ENCODE peak calls at places on chromosomes 16 and 17, in four cellular contexts. V is prostate gland, Z is neural progenitor cell, R is endodermal cell. E is an unnamed sample.

GRCh38 chr17:14381606-14382005 is 80.7 kb downstream of the HS3ST3B1 start:
- DNase-seq in R (no peak), V (no peak), Z (no peak), E (no peak)

GRCh38 chr17:18315498-18316360 is 636 bp downstream of the SMCR8 start:
- DNase-seq in R (no peak), Z (no peak), V (no peak), E (no peak)

GRCh38 chr16:81889896-81890634 is 111.0 kb downstream of the PLCG2 start:
- DNase-seq in V (peak), Z (peak), R (peak), E (peak)

GRCh38 chr17:7046127-7046724 is 2.3 kb upstream of the SLC16A11 start:
- DNase-seq in R (peak), V (peak), Z (peak), E (no peak)

GRCh38 chr17:74055508-74056160 is 147.8 kb upstream of the RPL38 start:
- DNase-seq in Z (peak), R (peak), V (no peak), E (no peak)

GRCh38 chr17:36544049-36544319 is 735 bp upstream of the GGNBP2 start:
- DNase-seq in V (peak), R (peak), Z (peak), E (peak)

GRCh38 chr17:7211512-7212277 is 7.9 kb downstream of the DLG4 start:
- DNase-seq in V (no peak), Z (peak), R (peak), E (no peak)

GRCh38 chr17:64281962-64282752 is 19.1 kb upstream of the TEX2 start:
- DNase-seq in V (peak), R (peak), Z (peak), E (peak)

GRCh38 chr17:12133183-12133582 is 112.5 kb downstream of the MAP2K4 start:
- DNase-seq in R (no peak), Z (no peak), V (no peak), E (no peak)

GRCh38 chr16:87581867-87582220 is 20.5 kb upstream of the JPH3 start:
- DNase-seq in R (no peak), Z (no peak), V (peak), E (peak)

GRCh38 chr17:40548491-40548981 is 16.7 kb downstream of the CCR7 start:
- DNase-seq in V (no peak), Z (no peak), R (peak), E (no peak)
- H3K27ac ChIP-seq in V (peak), Z (no peak), R (no peak), E (no peak)

DNA sequence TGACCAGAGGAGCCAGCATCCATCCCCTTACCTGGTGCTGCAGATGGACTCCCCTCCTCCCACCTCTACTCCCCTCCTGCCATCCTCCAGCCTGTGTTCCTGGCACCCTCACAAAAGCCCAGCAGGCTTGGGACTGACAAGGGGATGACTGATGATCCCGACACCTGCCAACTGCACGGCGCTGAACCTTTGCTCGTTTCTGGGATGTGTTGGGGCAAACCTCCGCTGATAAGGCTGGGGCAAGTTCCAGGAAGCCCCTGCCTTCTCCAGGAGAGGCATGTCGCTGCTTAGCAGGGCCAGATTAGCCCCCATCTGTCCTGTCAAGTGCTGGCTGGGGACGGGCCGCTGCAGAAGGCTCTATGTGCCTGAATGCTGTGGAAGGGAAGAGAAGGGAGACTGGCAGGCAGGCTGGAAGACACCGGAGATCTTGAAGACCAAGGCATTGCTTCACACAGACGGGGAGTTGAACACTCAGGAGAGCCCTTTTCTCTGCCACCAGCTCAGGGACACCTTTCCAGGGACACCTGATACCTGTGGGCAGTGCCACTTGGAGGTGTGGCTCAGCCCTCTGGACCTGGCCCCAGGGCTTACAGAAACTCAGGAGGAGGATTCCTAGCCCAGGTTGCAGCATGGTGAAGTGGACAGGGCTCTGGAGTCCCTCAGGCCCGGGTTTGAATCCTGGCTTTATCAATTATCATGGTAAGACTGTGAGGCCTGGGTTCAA is 973 bp upstream of the KRT15 start:
- DNase-seq in Z (no peak), V (peak), R (no peak), E (peak)
- H3K27ac ChIP-seq in Z (no peak), V (peak), R (no peak), E (no peak)

DNA sequence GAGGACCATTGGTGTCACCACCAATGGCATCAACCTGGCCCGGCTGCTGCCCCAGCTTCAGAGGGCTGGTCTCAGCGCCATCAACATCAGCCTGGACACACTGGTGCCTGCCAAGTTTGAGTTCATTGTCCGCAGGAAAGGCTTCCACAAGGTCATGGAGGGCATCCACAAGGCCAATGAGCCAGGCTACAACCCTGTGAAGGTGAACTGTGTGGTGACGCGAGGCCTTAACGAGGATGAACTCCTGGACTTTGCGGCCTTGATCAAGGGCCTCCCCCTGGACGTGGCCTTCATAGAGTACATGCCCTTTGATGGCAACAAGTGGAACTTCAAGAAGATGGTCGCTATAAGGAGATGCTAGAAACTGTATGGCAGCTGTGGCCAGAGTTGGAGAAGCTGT is 111.9 kb upstream of the SIAH1 start:
- DNase-seq in Z (no peak), V (no peak), R (no peak), E (no peak)
- H3K27ac ChIP-seq in Z (no peak), V (no peak), R (no peak), E (no peak)

DNA sequence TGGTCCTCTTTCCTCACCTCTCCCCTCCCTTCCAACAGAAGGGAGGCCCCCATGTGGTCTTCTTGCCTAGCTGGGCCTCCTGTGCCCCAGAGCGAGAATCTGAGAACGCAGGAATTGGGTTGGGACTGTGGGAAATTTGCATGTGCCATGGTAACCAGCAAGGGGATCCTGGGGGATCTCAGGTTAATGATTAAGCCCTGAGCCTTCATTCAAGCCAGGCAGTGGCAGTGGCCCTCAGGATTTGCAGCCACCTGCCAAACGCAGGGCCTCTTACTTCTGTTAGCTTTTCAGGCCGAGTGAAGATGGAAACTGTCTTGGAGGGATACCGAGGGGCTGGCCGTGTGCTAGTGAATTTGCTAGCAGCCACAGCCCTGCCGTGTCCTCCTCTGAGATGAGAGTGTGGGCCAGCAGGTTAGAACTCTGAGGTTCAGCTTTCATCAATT is 40.3 kb downstream of the KSR1 start:
- DNase-seq in V (peak), R (peak), Z (peak), E (no peak)
- H3K27ac ChIP-seq in V (peak), R (no peak), Z (peak), E (no peak)

GRCh38 chr17:9900744-9901143 is 4.3 kb downstream of the RCVRN start:
- DNase-seq in Z (no peak), V (no peak), R (no peak), E (no peak)
- H3K27ac ChIP-seq in Z (no peak), V (no peak), R (no peak), E (no peak)

DNA sequence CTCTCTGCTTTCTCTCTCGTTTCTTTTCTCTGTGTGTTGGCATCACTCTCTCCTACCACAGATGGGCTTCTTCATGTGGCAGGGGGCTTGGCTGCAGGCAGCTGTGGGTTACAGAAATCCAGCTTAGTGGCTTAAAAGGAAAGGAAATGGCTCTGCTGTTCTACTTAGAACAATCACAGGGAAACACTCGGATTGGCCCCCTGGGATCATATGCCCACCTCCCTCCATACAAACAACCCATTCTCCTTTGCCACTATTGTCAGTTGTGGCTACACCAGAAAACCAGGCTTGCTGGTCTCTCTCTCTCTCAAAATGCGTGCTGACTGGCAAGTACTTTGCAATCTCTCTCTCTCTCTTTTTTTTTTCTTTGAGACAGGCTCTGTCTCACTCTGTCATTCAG is 20.5 kb downstream of the TBX2 start:
- DNase-seq in R (no peak), Z (no peak), V (no peak), E (no peak)
- H3K27ac ChIP-seq in R (no peak), Z (no peak), V (no peak), E (no peak)

GRCh38 chr17:10116267-10116666 is 82.1 kb downstream of the GAS7 start:
- DNase-seq in R (peak), Z (no peak), V (no peak), E (no peak)
- H3K27ac ChIP-seq in R (no peak), Z (no peak), V (no peak), E (no peak)

DNA sequence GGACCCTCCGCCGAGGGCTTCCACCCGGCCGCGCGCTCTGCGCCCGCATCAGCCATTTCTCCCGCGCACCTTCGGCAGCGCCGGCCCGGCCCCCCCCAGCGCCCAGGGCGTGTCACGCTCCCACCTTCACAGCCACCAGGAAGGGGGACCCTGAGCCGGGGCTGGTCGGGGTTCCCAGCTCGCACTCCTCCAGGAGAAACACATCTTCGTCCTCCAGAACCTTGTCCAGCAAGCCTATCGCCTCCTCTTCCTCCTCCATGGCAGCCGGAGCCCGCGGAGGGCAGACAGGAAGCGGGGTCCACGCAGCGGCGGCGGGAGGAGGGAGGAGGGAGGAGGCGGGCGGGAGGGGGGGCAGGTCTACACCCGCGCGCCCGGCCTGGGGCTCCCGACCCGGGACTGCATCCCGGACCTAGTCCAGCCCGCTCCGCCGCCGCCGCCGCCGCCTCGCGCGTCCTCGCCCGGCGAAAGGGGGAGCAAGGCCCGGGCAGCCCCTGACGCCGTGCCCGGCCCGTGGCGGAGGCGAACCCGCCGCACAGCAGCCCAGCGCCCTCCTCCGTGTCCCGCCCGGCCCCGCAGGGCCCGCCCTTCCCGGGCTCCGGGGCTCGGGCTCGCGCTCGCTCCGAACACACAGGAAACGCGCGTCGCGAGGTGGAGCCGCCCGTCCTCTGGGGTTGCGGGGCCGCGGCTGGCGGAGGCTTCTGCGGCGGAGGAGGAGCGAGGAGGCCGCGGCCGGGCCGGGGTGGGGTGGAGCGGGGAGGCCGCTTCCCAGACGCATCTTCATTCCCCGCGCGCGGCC is 70.8 kb downstream of the ABR start:
- DNase-seq in Z (peak), V (no peak), R (peak), E (no peak)
- H3K27ac ChIP-seq in Z (no peak), V (peak), R (no peak), E (no peak)